ENCODE peak calls at places on chromosomes 3 and 15, in five cellular contexts. S is CD8-positive, alpha-beta memory T cell; D is stimulated activated CD4-positive, alpha-beta T cell treated with anti-CD3 and anti-CD28 coated beads, Interleukin-4, amount 100 ng/mL, for 24 hours; O is substantia nigra; R is left cardiac atrium. M is an unnamed sample.

GRCh38 chr3:132382267-132382666 is 35.0 kb upstream of the DNAJC13 start:
- DNase-seq in O (no peak), S (no peak), R (no peak), D (no peak), M (no peak)

GRCh38 chr3:101138817-101139216 is 145.6 kb upstream of the ABI3BP start:
- DNase-seq in D (no peak), S (no peak), R (no peak), O (no peak), M (no peak)

GRCh38 chr15:77034620-77035467 is 36.1 kb downstream of the TSPAN3 start:
- DNase-seq in O (no peak), R (peak), S (peak), D (peak), M (peak)

GRCh38 chr3:13105851-13106250 is 32.6 kb upstream of the IQSEC1 start:
- DNase-seq in S (no peak), R (peak), O (no peak), D (no peak), M (no peak)

GRCh38 chr3:94019659-94020058 is 8.7 kb downstream of the STX19 start:
- DNase-seq in R (no peak), D (no peak), S (no peak), O (no peak), M (no peak)

GRCh38 chr3:27584874-27585273 is 100.7 kb upstream of the SLC4A7 start:
- DNase-seq in S (no peak), O (no peak), D (no peak), R (no peak), M (no peak)

GRCh38 chr3:195897081-195897852 is 11.1 kb downstream of the TNK2 start:
- DNase-seq in O (no peak), S (no peak), R (peak), D (no peak), M (no peak)

GRCh38 chr15:85980946-85981345 is 98.7 kb upstream of the AGBL1 start:
- DNase-seq in O (no peak), S (no peak), D (no peak), R (no peak), M (no peak)

GRCh38 chr15:91271565-91272153 is 171.6 kb downstream of the SV2B start:
- DNase-seq in O (peak), R (peak), S (peak), D (peak), M (peak)

GRCh38 chr15:29480278-29480677 is 210.7 kb upstream of the NSMCE3 start:
- DNase-seq in D (no peak), R (no peak), S (no peak), O (no peak), M (no peak)